ENCODE peak calls at places on chromosome 21, in nine cellular contexts. One of them, this sample, is unnamed.

GRCh38 chr21:32413697-32414578 is 1.4 kb downstream of the EVA1C start:
- DNase-seq in RWPE1: no peak
- DNase-seq in stimulated activated CD4-positive, alpha-beta T cell treated with anti-CD3 and anti-CD28 coated beads, Interleukin-4, amount 100 ng/mL, for 4 hours: no peak
- DNase-seq in activated naive CD4-positive, alpha-beta T cell treated with anti-CD3 and anti-CD28 coated beads, Interleukin-2, amount 10 ng/mL, durations not matched to agents 7 days and 5 days: no peak
- DNase-seq in ovary: peak
- DNase-seq in stimulated activated CD8-positive, alpha-beta memory T cell treated with anti-CD3 and anti-CD28 coated beads, Interleukin-7, amount 100 ng/mL, for 4 hours: no peak
- DNase-seq in naive thymus-derived CD4-positive, alpha-beta T cell: peak
- DNase-seq in neural crest cell: no peak
- DNase-seq in AG04449: no peak
- DNase-seq in this sample: peak

GRCh38 chr21:24705201-24705600 is 902.1 kb downstream of the MRPL39 start:
- DNase-seq in RWPE1: no peak
- DNase-seq in stimulated activated CD4-positive, alpha-beta T cell treated with anti-CD3 and anti-CD28 coated beads, Interleukin-4, amount 100 ng/mL, for 4 hours: no peak
- DNase-seq in activated naive CD4-positive, alpha-beta T cell treated with anti-CD3 and anti-CD28 coated beads, Interleukin-2, amount 10 ng/mL, durations not matched to agents 7 days and 5 days: no peak
- DNase-seq in ovary: no peak
- DNase-seq in stimulated activated CD8-positive, alpha-beta memory T cell treated with anti-CD3 and anti-CD28 coated beads, Interleukin-7, amount 100 ng/mL, for 4 hours: no peak
- DNase-seq in naive thymus-derived CD4-positive, alpha-beta T cell: no peak
- DNase-seq in neural crest cell: no peak
- DNase-seq in AG04449: no peak
- DNase-seq in this sample: no peak

GRCh38 chr21:17527240-17527639 is 14.4 kb downstream of the CXADR start:
- DNase-seq in RWPE1: peak
- DNase-seq in stimulated activated CD4-positive, alpha-beta T cell treated with anti-CD3 and anti-CD28 coated beads, Interleukin-4, amount 100 ng/mL, for 4 hours: no peak
- DNase-seq in activated naive CD4-positive, alpha-beta T cell treated with anti-CD3 and anti-CD28 coated beads, Interleukin-2, amount 10 ng/mL, durations not matched to agents 7 days and 5 days: no peak
- DNase-seq in ovary: no peak
- DNase-seq in stimulated activated CD8-positive, alpha-beta memory T cell treated with anti-CD3 and anti-CD28 coated beads, Interleukin-7, amount 100 ng/mL, for 4 hours: no peak
- DNase-seq in naive thymus-derived CD4-positive, alpha-beta T cell: no peak
- DNase-seq in neural crest cell: no peak
- DNase-seq in AG04449: no peak
- DNase-seq in this sample: no peak

GRCh38 chr21:46515109-46515508 is 56.4 kb downstream of the DIP2A start:
- DNase-seq in RWPE1: no peak
- DNase-seq in stimulated activated CD4-positive, alpha-beta T cell treated with anti-CD3 and anti-CD28 coated beads, Interleukin-4, amount 100 ng/mL, for 4 hours: no peak
- DNase-seq in activated naive CD4-positive, alpha-beta T cell treated with anti-CD3 and anti-CD28 coated beads, Interleukin-2, amount 10 ng/mL, durations not matched to agents 7 days and 5 days: no peak
- DNase-seq in ovary: peak
- DNase-seq in stimulated activated CD8-positive, alpha-beta memory T cell treated with anti-CD3 and anti-CD28 coated beads, Interleukin-7, amount 100 ng/mL, for 4 hours: no peak
- DNase-seq in naive thymus-derived CD4-positive, alpha-beta T cell: peak
- DNase-seq in neural crest cell: no peak
- DNase-seq in AG04449: no peak
- DNase-seq in this sample: peak

GRCh38 chr21:32021319-32022027 is 148.7 kb downstream of the HUNK start:
- DNase-seq in RWPE1: no peak
- DNase-seq in stimulated activated CD4-positive, alpha-beta T cell treated with anti-CD3 and anti-CD28 coated beads, Interleukin-4, amount 100 ng/mL, for 4 hours: no peak
- DNase-seq in activated naive CD4-positive, alpha-beta T cell treated with anti-CD3 and anti-CD28 coated beads, Interleukin-2, amount 10 ng/mL, durations not matched to agents 7 days and 5 days: no peak
- DNase-seq in ovary: no peak
- DNase-seq in stimulated activated CD8-positive, alpha-beta memory T cell treated with anti-CD3 and anti-CD28 coated beads, Interleukin-7, amount 100 ng/mL, for 4 hours: no peak
- DNase-seq in naive thymus-derived CD4-positive, alpha-beta T cell: no peak
- DNase-seq in neural crest cell: no peak
- DNase-seq in AG04449: no peak
- DNase-seq in this sample: peak

GRCh38 chr21:29658934-29659203 is 280.9 kb downstream of the GRIK1 start:
- DNase-seq in RWPE1: no peak
- DNase-seq in stimulated activated CD4-positive, alpha-beta T cell treated with anti-CD3 and anti-CD28 coated beads, Interleukin-4, amount 100 ng/mL, for 4 hours: no peak
- DNase-seq in activated naive CD4-positive, alpha-beta T cell treated with anti-CD3 and anti-CD28 coated beads, Interleukin-2, amount 10 ng/mL, durations not matched to agents 7 days and 5 days: no peak
- DNase-seq in ovary: no peak
- DNase-seq in stimulated activated CD8-positive, alpha-beta memory T cell treated with anti-CD3 and anti-CD28 coated beads, Interleukin-7, amount 100 ng/mL, for 4 hours: no peak
- DNase-seq in naive thymus-derived CD4-positive, alpha-beta T cell: no peak
- DNase-seq in neural crest cell: no peak
- DNase-seq in AG04449: no peak
- DNase-seq in this sample: no peak

GRCh38 chr21:28640326-28640725 is 352.4 kb downstream of the LTN1 start:
- DNase-seq in RWPE1: no peak
- DNase-seq in stimulated activated CD4-positive, alpha-beta T cell treated with anti-CD3 and anti-CD28 coated beads, Interleukin-4, amount 100 ng/mL, for 4 hours: no peak
- DNase-seq in activated naive CD4-positive, alpha-beta T cell treated with anti-CD3 and anti-CD28 coated beads, Interleukin-2, amount 10 ng/mL, durations not matched to agents 7 days and 5 days: no peak
- DNase-seq in ovary: no peak
- DNase-seq in stimulated activated CD8-positive, alpha-beta memory T cell treated with anti-CD3 and anti-CD28 coated beads, Interleukin-7, amount 100 ng/mL, for 4 hours: no peak
- DNase-seq in naive thymus-derived CD4-positive, alpha-beta T cell: no peak
- DNase-seq in neural crest cell: no peak
- DNase-seq in AG04449: no peak
- DNase-seq in this sample: no peak

GRCh38 chr21:16589499-16589898 is 859.7 kb downstream of the USP25 start:
- DNase-seq in RWPE1: no peak
- DNase-seq in stimulated activated CD4-positive, alpha-beta T cell treated with anti-CD3 and anti-CD28 coated beads, Interleukin-4, amount 100 ng/mL, for 4 hours: no peak
- DNase-seq in activated naive CD4-positive, alpha-beta T cell treated with anti-CD3 and anti-CD28 coated beads, Interleukin-2, amount 10 ng/mL, durations not matched to agents 7 days and 5 days: no peak
- DNase-seq in ovary: no peak
- DNase-seq in stimulated activated CD8-positive, alpha-beta memory T cell treated with anti-CD3 and anti-CD28 coated beads, Interleukin-7, amount 100 ng/mL, for 4 hours: no peak
- DNase-seq in naive thymus-derived CD4-positive, alpha-beta T cell: no peak
- DNase-seq in neural crest cell: no peak
- DNase-seq in AG04449: no peak
- DNase-seq in this sample: no peak

GRCh38 chr21:38796426-38796825 is 9.3 kb upstream of the ETS2 start:
- DNase-seq in RWPE1: no peak
- DNase-seq in stimulated activated CD4-positive, alpha-beta T cell treated with anti-CD3 and anti-CD28 coated beads, Interleukin-4, amount 100 ng/mL, for 4 hours: no peak
- DNase-seq in activated naive CD4-positive, alpha-beta T cell treated with anti-CD3 and anti-CD28 coated beads, Interleukin-2, amount 10 ng/mL, durations not matched to agents 7 days and 5 days: no peak
- DNase-seq in ovary: no peak
- DNase-seq in stimulated activated CD8-positive, alpha-beta memory T cell treated with anti-CD3 and anti-CD28 coated beads, Interleukin-7, amount 100 ng/mL, for 4 hours: no peak
- DNase-seq in naive thymus-derived CD4-positive, alpha-beta T cell: no peak
- DNase-seq in neural crest cell: no peak
- DNase-seq in AG04449: no peak
- DNase-seq in this sample: no peak

GRCh38 chr21:35993875-35994490 is 66.3 kb downstream of the SETD4 start:
- DNase-seq in RWPE1: no peak
- DNase-seq in stimulated activated CD4-positive, alpha-beta T cell treated with anti-CD3 and anti-CD28 coated beads, Interleukin-4, amount 100 ng/mL, for 4 hours: no peak
- DNase-seq in activated naive CD4-positive, alpha-beta T cell treated with anti-CD3 and anti-CD28 coated beads, Interleukin-2, amount 10 ng/mL, durations not matched to agents 7 days and 5 days: no peak
- DNase-seq in ovary: no peak
- DNase-seq in stimulated activated CD8-positive, alpha-beta memory T cell treated with anti-CD3 and anti-CD28 coated beads, Interleukin-7, amount 100 ng/mL, for 4 hours: no peak
- DNase-seq in naive thymus-derived CD4-positive, alpha-beta T cell: no peak
- DNase-seq in neural crest cell: no peak
- DNase-seq in AG04449: no peak
- DNase-seq in this sample: no peak

GRCh38 chr21:41663805-41664788 is 102.8 kb downstream of the RIPK4 start:
- DNase-seq in RWPE1: no peak
- DNase-seq in stimulated activated CD4-positive, alpha-beta T cell treated with anti-CD3 and anti-CD28 coated beads, Interleukin-4, amount 100 ng/mL, for 4 hours: no peak
- DNase-seq in activated naive CD4-positive, alpha-beta T cell treated with anti-CD3 and anti-CD28 coated beads, Interleukin-2, amount 10 ng/mL, durations not matched to agents 7 days and 5 days: no peak
- DNase-seq in ovary: no peak
- DNase-seq in stimulated activated CD8-positive, alpha-beta memory T cell treated with anti-CD3 and anti-CD28 coated beads, Interleukin-7, amount 100 ng/mL, for 4 hours: no peak
- DNase-seq in naive thymus-derived CD4-positive, alpha-beta T cell: no peak
- DNase-seq in neural crest cell: no peak
- DNase-seq in AG04449: no peak
- DNase-seq in this sample: no peak

GRCh38 chr21:41877901-41878830 is 978 bp downstream of the PRDM15 start:
- DNase-seq in RWPE1: peak
- DNase-seq in stimulated activated CD4-positive, alpha-beta T cell treated with anti-CD3 and anti-CD28 coated beads, Interleukin-4, amount 100 ng/mL, for 4 hours: peak
- DNase-seq in activated naive CD4-positive, alpha-beta T cell treated with anti-CD3 and anti-CD28 coated beads, Interleukin-2, amount 10 ng/mL, durations not matched to agents 7 days and 5 days: peak
- DNase-seq in ovary: peak
- DNase-seq in stimulated activated CD8-positive, alpha-beta memory T cell treated with anti-CD3 and anti-CD28 coated beads, Interleukin-7, amount 100 ng/mL, for 4 hours: no peak
- DNase-seq in naive thymus-derived CD4-positive, alpha-beta T cell: peak
- DNase-seq in neural crest cell: no peak
- DNase-seq in AG04449: no peak
- DNase-seq in this sample: no peak

GRCh38 chr21:45161039-45161945 is 86.9 kb downstream of the ADARB1 start:
- DNase-seq in RWPE1: no peak
- DNase-seq in stimulated activated CD4-positive, alpha-beta T cell treated with anti-CD3 and anti-CD28 coated beads, Interleukin-4, amount 100 ng/mL, for 4 hours: no peak
- DNase-seq in activated naive CD4-positive, alpha-beta T cell treated with anti-CD3 and anti-CD28 coated beads, Interleukin-2, amount 10 ng/mL, durations not matched to agents 7 days and 5 days: no peak
- DNase-seq in ovary: no peak
- DNase-seq in stimulated activated CD8-positive, alpha-beta memory T cell treated with anti-CD3 and anti-CD28 coated beads, Interleukin-7, amount 100 ng/mL, for 4 hours: no peak
- DNase-seq in naive thymus-derived CD4-positive, alpha-beta T cell: no peak
- DNase-seq in neural crest cell: no peak
- DNase-seq in AG04449: no peak
- DNase-seq in this sample: no peak

GRCh38 chr21:43659136-43660000 is at the start of the genes HSF2BP and RRP1B:
- DNase-seq in RWPE1: peak
- DNase-seq in stimulated activated CD4-positive, alpha-beta T cell treated with anti-CD3 and anti-CD28 coated beads, Interleukin-4, amount 100 ng/mL, for 4 hours: peak
- DNase-seq in activated naive CD4-positive, alpha-beta T cell treated with anti-CD3 and anti-CD28 coated beads, Interleukin-2, amount 10 ng/mL, durations not matched to agents 7 days and 5 days: peak
- DNase-seq in ovary: peak
- DNase-seq in stimulated activated CD8-positive, alpha-beta memory T cell treated with anti-CD3 and anti-CD28 coated beads, Interleukin-7, amount 100 ng/mL, for 4 hours: peak
- DNase-seq in naive thymus-derived CD4-positive, alpha-beta T cell: peak
- DNase-seq in neural crest cell: peak
- DNase-seq in AG04449: no peak
- DNase-seq in this sample: peak

GRCh38 chr21:27346041-27346448 is 379.2 kb upstream of the ADAMTS5 start:
- DNase-seq in RWPE1: no peak
- DNase-seq in stimulated activated CD4-positive, alpha-beta T cell treated with anti-CD3 and anti-CD28 coated beads, Interleukin-4, amount 100 ng/mL, for 4 hours: no peak
- DNase-seq in activated naive CD4-positive, alpha-beta T cell treated with anti-CD3 and anti-CD28 coated beads, Interleukin-2, amount 10 ng/mL, durations not matched to agents 7 days and 5 days: no peak
- DNase-seq in ovary: no peak
- DNase-seq in stimulated activated CD8-positive, alpha-beta memory T cell treated with anti-CD3 and anti-CD28 coated beads, Interleukin-7, amount 100 ng/mL, for 4 hours: no peak
- DNase-seq in naive thymus-derived CD4-positive, alpha-beta T cell: no peak
- DNase-seq in neural crest cell: no peak
- DNase-seq in AG04449: no peak
- DNase-seq in this sample: no peak

GRCh38 chr21:17554619-17555472 is 42.0 kb downstream of the CXADR start:
- DNase-seq in RWPE1: peak
- DNase-seq in stimulated activated CD4-positive, alpha-beta T cell treated with anti-CD3 and anti-CD28 coated beads, Interleukin-4, amount 100 ng/mL, for 4 hours: no peak
- DNase-seq in activated naive CD4-positive, alpha-beta T cell treated with anti-CD3 and anti-CD28 coated beads, Interleukin-2, amount 10 ng/mL, durations not matched to agents 7 days and 5 days: no peak
- DNase-seq in ovary: no peak
- DNase-seq in stimulated activated CD8-positive, alpha-beta memory T cell treated with anti-CD3 and anti-CD28 coated beads, Interleukin-7, amount 100 ng/mL, for 4 hours: no peak
- DNase-seq in naive thymus-derived CD4-positive, alpha-beta T cell: no peak
- DNase-seq in neural crest cell: no peak
- DNase-seq in AG04449: no peak
- DNase-seq in this sample: no peak

GRCh38 chr21:34806423-34806822 is 137.6 kb downstream of the CLIC6 start:
- DNase-seq in RWPE1: no peak
- DNase-seq in stimulated activated CD4-positive, alpha-beta T cell treated with anti-CD3 and anti-CD28 coated beads, Interleukin-4, amount 100 ng/mL, for 4 hours: no peak
- DNase-seq in activated naive CD4-positive, alpha-beta T cell treated with anti-CD3 and anti-CD28 coated beads, Interleukin-2, amount 10 ng/mL, durations not matched to agents 7 days and 5 days: no peak
- DNase-seq in ovary: no peak
- DNase-seq in stimulated activated CD8-positive, alpha-beta memory T cell treated with anti-CD3 and anti-CD28 coated beads, Interleukin-7, amount 100 ng/mL, for 4 hours: no peak
- DNase-seq in naive thymus-derived CD4-positive, alpha-beta T cell: no peak
- DNase-seq in neural crest cell: no peak
- DNase-seq in AG04449: no peak
- DNase-seq in this sample: no peak

GRCh38 chr21:45264919-45265515 is 22.7 kb downstream of the POFUT2 start:
- DNase-seq in RWPE1: no peak
- DNase-seq in stimulated activated CD4-positive, alpha-beta T cell treated with anti-CD3 and anti-CD28 coated beads, Interleukin-4, amount 100 ng/mL, for 4 hours: no peak
- DNase-seq in activated naive CD4-positive, alpha-beta T cell treated with anti-CD3 and anti-CD28 coated beads, Interleukin-2, amount 10 ng/mL, durations not matched to agents 7 days and 5 days: no peak
- DNase-seq in ovary: peak
- DNase-seq in stimulated activated CD8-positive, alpha-beta memory T cell treated with anti-CD3 and anti-CD28 coated beads, Interleukin-7, amount 100 ng/mL, for 4 hours: no peak
- DNase-seq in naive thymus-derived CD4-positive, alpha-beta T cell: no peak
- DNase-seq in neural crest cell: no peak
- DNase-seq in AG04449: no peak
- DNase-seq in this sample: no peak

GRCh38 chr21:36893581-36893980 is 72.9 kb downstream of the HLCS start:
- DNase-seq in RWPE1: no peak
- DNase-seq in stimulated activated CD4-positive, alpha-beta T cell treated with anti-CD3 and anti-CD28 coated beads, Interleukin-4, amount 100 ng/mL, for 4 hours: no peak
- DNase-seq in activated naive CD4-positive, alpha-beta T cell treated with anti-CD3 and anti-CD28 coated beads, Interleukin-2, amount 10 ng/mL, durations not matched to agents 7 days and 5 days: no peak
- DNase-seq in ovary: no peak
- DNase-seq in stimulated activated CD8-positive, alpha-beta memory T cell treated with anti-CD3 and anti-CD28 coated beads, Interleukin-7, amount 100 ng/mL, for 4 hours: no peak
- DNase-seq in naive thymus-derived CD4-positive, alpha-beta T cell: no peak
- DNase-seq in neural crest cell: no peak
- DNase-seq in AG04449: no peak
- DNase-seq in this sample: no peak

GRCh38 chr21:44018813-44019567 is 6.9 kb downstream of the TRAPPC10 start:
- DNase-seq in RWPE1: no peak
- DNase-seq in stimulated activated CD4-positive, alpha-beta T cell treated with anti-CD3 and anti-CD28 coated beads, Interleukin-4, amount 100 ng/mL, for 4 hours: no peak
- DNase-seq in activated naive CD4-positive, alpha-beta T cell treated with anti-CD3 and anti-CD28 coated beads, Interleukin-2, amount 10 ng/mL, durations not matched to agents 7 days and 5 days: no peak
- DNase-seq in ovary: no peak
- DNase-seq in stimulated activated CD8-positive, alpha-beta memory T cell treated with anti-CD3 and anti-CD28 coated beads, Interleukin-7, amount 100 ng/mL, for 4 hours: no peak
- DNase-seq in naive thymus-derived CD4-positive, alpha-beta T cell: no peak
- DNase-seq in neural crest cell: no peak
- DNase-seq in AG04449: no peak
- DNase-seq in this sample: no peak

GRCh38 chr21:34782666-34783365 is 114.0 kb downstream of the CLIC6 start:
- DNase-seq in RWPE1: no peak
- DNase-seq in stimulated activated CD4-positive, alpha-beta T cell treated with anti-CD3 and anti-CD28 coated beads, Interleukin-4, amount 100 ng/mL, for 4 hours: no peak
- DNase-seq in activated naive CD4-positive, alpha-beta T cell treated with anti-CD3 and anti-CD28 coated beads, Interleukin-2, amount 10 ng/mL, durations not matched to agents 7 days and 5 days: no peak
- DNase-seq in ovary: no peak
- DNase-seq in stimulated activated CD8-positive, alpha-beta memory T cell treated with anti-CD3 and anti-CD28 coated beads, Interleukin-7, amount 100 ng/mL, for 4 hours: no peak
- DNase-seq in naive thymus-derived CD4-positive, alpha-beta T cell: no peak
- DNase-seq in neural crest cell: no peak
- DNase-seq in AG04449: no peak
- DNase-seq in this sample: no peak

GRCh38 chr21:33025106-33025470 is 647 bp upstream of the OLIG2 start:
- DNase-seq in RWPE1: no peak
- DNase-seq in stimulated activated CD4-positive, alpha-beta T cell treated with anti-CD3 and anti-CD28 coated beads, Interleukin-4, amount 100 ng/mL, for 4 hours: no peak
- DNase-seq in activated naive CD4-positive, alpha-beta T cell treated with anti-CD3 and anti-CD28 coated beads, Interleukin-2, amount 10 ng/mL, durations not matched to agents 7 days and 5 days: no peak
- DNase-seq in ovary: no peak
- DNase-seq in stimulated activated CD8-positive, alpha-beta memory T cell treated with anti-CD3 and anti-CD28 coated beads, Interleukin-7, amount 100 ng/mL, for 4 hours: no peak
- DNase-seq in naive thymus-derived CD4-positive, alpha-beta T cell: no peak
- DNase-seq in neural crest cell: peak
- DNase-seq in AG04449: no peak
- DNase-seq in this sample: no peak

GRCh38 chr21:45306832-45307571 is 19.3 kb upstream of the POFUT2 start:
- DNase-seq in RWPE1: no peak
- DNase-seq in stimulated activated CD4-positive, alpha-beta T cell treated with anti-CD3 and anti-CD28 coated beads, Interleukin-4, amount 100 ng/mL, for 4 hours: no peak
- DNase-seq in activated naive CD4-positive, alpha-beta T cell treated with anti-CD3 and anti-CD28 coated beads, Interleukin-2, amount 10 ng/mL, durations not matched to agents 7 days and 5 days: no peak
- DNase-seq in ovary: peak
- DNase-seq in stimulated activated CD8-positive, alpha-beta memory T cell treated with anti-CD3 and anti-CD28 coated beads, Interleukin-7, amount 100 ng/mL, for 4 hours: no peak
- DNase-seq in naive thymus-derived CD4-positive, alpha-beta T cell: no peak
- DNase-seq in neural crest cell: peak
- DNase-seq in AG04449: no peak
- DNase-seq in this sample: peak

GRCh38 chr21:45045481-45045880 is 28.9 kb upstream of the ADARB1 start:
- DNase-seq in RWPE1: no peak
- DNase-seq in stimulated activated CD4-positive, alpha-beta T cell treated with anti-CD3 and anti-CD28 coated beads, Interleukin-4, amount 100 ng/mL, for 4 hours: no peak
- DNase-seq in activated naive CD4-positive, alpha-beta T cell treated with anti-CD3 and anti-CD28 coated beads, Interleukin-2, amount 10 ng/mL, durations not matched to agents 7 days and 5 days: no peak
- DNase-seq in ovary: no peak
- DNase-seq in stimulated activated CD8-positive, alpha-beta memory T cell treated with anti-CD3 and anti-CD28 coated beads, Interleukin-7, amount 100 ng/mL, for 4 hours: no peak
- DNase-seq in naive thymus-derived CD4-positive, alpha-beta T cell: no peak
- DNase-seq in neural crest cell: no peak
- DNase-seq in AG04449: no peak
- DNase-seq in this sample: no peak

GRCh38 chr21:35488941-35489340 is 439.8 kb upstream of the RUNX1 start:
- DNase-seq in RWPE1: peak
- DNase-seq in stimulated activated CD4-positive, alpha-beta T cell treated with anti-CD3 and anti-CD28 coated beads, Interleukin-4, amount 100 ng/mL, for 4 hours: no peak
- DNase-seq in activated naive CD4-positive, alpha-beta T cell treated with anti-CD3 and anti-CD28 coated beads, Interleukin-2, amount 10 ng/mL, durations not matched to agents 7 days and 5 days: no peak
- DNase-seq in ovary: no peak
- DNase-seq in stimulated activated CD8-positive, alpha-beta memory T cell treated with anti-CD3 and anti-CD28 coated beads, Interleukin-7, amount 100 ng/mL, for 4 hours: no peak
- DNase-seq in naive thymus-derived CD4-positive, alpha-beta T cell: no peak
- DNase-seq in neural crest cell: no peak
- DNase-seq in AG04449: no peak
- DNase-seq in this sample: no peak

GRCh38 chr21:29725025-29725736 is 214.6 kb downstream of the GRIK1 start:
- DNase-seq in RWPE1: no peak
- DNase-seq in stimulated activated CD4-positive, alpha-beta T cell treated with anti-CD3 and anti-CD28 coated beads, Interleukin-4, amount 100 ng/mL, for 4 hours: no peak
- DNase-seq in activated naive CD4-positive, alpha-beta T cell treated with anti-CD3 and anti-CD28 coated beads, Interleukin-2, amount 10 ng/mL, durations not matched to agents 7 days and 5 days: no peak
- DNase-seq in ovary: no peak
- DNase-seq in stimulated activated CD8-positive, alpha-beta memory T cell treated with anti-CD3 and anti-CD28 coated beads, Interleukin-7, amount 100 ng/mL, for 4 hours: no peak
- DNase-seq in naive thymus-derived CD4-positive, alpha-beta T cell: no peak
- DNase-seq in neural crest cell: no peak
- DNase-seq in AG04449: no peak
- DNase-seq in this sample: no peak

GRCh38 chr21:33196956-33197374 is 32.8 kb upstream of the IFNAR2 start:
- DNase-seq in RWPE1: peak
- DNase-seq in stimulated activated CD4-positive, alpha-beta T cell treated with anti-CD3 and anti-CD28 coated beads, Interleukin-4, amount 100 ng/mL, for 4 hours: peak
- DNase-seq in activated naive CD4-positive, alpha-beta T cell treated with anti-CD3 and anti-CD28 coated beads, Interleukin-2, amount 10 ng/mL, durations not matched to agents 7 days and 5 days: peak
- DNase-seq in ovary: peak
- DNase-seq in stimulated activated CD8-positive, alpha-beta memory T cell treated with anti-CD3 and anti-CD28 coated beads, Interleukin-7, amount 100 ng/mL, for 4 hours: peak
- DNase-seq in naive thymus-derived CD4-positive, alpha-beta T cell: peak
- DNase-seq in neural crest cell: peak
- DNase-seq in AG04449: no peak
- DNase-seq in this sample: peak

GRCh38 chr21:44376606-44377005 is 23.2 kb downstream of the TRPM2 start:
- DNase-seq in RWPE1: no peak
- DNase-seq in stimulated activated CD4-positive, alpha-beta T cell treated with anti-CD3 and anti-CD28 coated beads, Interleukin-4, amount 100 ng/mL, for 4 hours: no peak
- DNase-seq in activated naive CD4-positive, alpha-beta T cell treated with anti-CD3 and anti-CD28 coated beads, Interleukin-2, amount 10 ng/mL, durations not matched to agents 7 days and 5 days: no peak
- DNase-seq in ovary: no peak
- DNase-seq in stimulated activated CD8-positive, alpha-beta memory T cell treated with anti-CD3 and anti-CD28 coated beads, Interleukin-7, amount 100 ng/mL, for 4 hours: no peak
- DNase-seq in naive thymus-derived CD4-positive, alpha-beta T cell: no peak
- DNase-seq in neural crest cell: no peak
- DNase-seq in AG04449: no peak
- DNase-seq in this sample: no peak

GRCh38 chr21:45035477-45035848 is 38.9 kb upstream of the ADARB1 start:
- DNase-seq in RWPE1: no peak
- DNase-seq in stimulated activated CD4-positive, alpha-beta T cell treated with anti-CD3 and anti-CD28 coated beads, Interleukin-4, amount 100 ng/mL, for 4 hours: no peak
- DNase-seq in activated naive CD4-positive, alpha-beta T cell treated with anti-CD3 and anti-CD28 coated beads, Interleukin-2, amount 10 ng/mL, durations not matched to agents 7 days and 5 days: no peak
- DNase-seq in ovary: no peak
- DNase-seq in stimulated activated CD8-positive, alpha-beta memory T cell treated with anti-CD3 and anti-CD28 coated beads, Interleukin-7, amount 100 ng/mL, for 4 hours: no peak
- DNase-seq in naive thymus-derived CD4-positive, alpha-beta T cell: no peak
- DNase-seq in neural crest cell: no peak
- DNase-seq in AG04449: no peak
- DNase-seq in this sample: no peak

GRCh38 chr21:45054927-45055612 is 19.3 kb upstream of the ADARB1 start:
- DNase-seq in RWPE1: no peak
- DNase-seq in stimulated activated CD4-positive, alpha-beta T cell treated with anti-CD3 and anti-CD28 coated beads, Interleukin-4, amount 100 ng/mL, for 4 hours: no peak
- DNase-seq in activated naive CD4-positive, alpha-beta T cell treated with anti-CD3 and anti-CD28 coated beads, Interleukin-2, amount 10 ng/mL, durations not matched to agents 7 days and 5 days: no peak
- DNase-seq in ovary: no peak
- DNase-seq in stimulated activated CD8-positive, alpha-beta memory T cell treated with anti-CD3 and anti-CD28 coated beads, Interleukin-7, amount 100 ng/mL, for 4 hours: no peak
- DNase-seq in naive thymus-derived CD4-positive, alpha-beta T cell: no peak
- DNase-seq in neural crest cell: no peak
- DNase-seq in AG04449: no peak
- DNase-seq in this sample: peak

GRCh38 chr21:42080788-42081083 is 9.6 kb downstream of the UMODL1 start:
- DNase-seq in RWPE1: peak
- DNase-seq in stimulated activated CD4-positive, alpha-beta T cell treated with anti-CD3 and anti-CD28 coated beads, Interleukin-4, amount 100 ng/mL, for 4 hours: no peak
- DNase-seq in activated naive CD4-positive, alpha-beta T cell treated with anti-CD3 and anti-CD28 coated beads, Interleukin-2, amount 10 ng/mL, durations not matched to agents 7 days and 5 days: no peak
- DNase-seq in ovary: no peak
- DNase-seq in stimulated activated CD8-positive, alpha-beta memory T cell treated with anti-CD3 and anti-CD28 coated beads, Interleukin-7, amount 100 ng/mL, for 4 hours: no peak
- DNase-seq in naive thymus-derived CD4-positive, alpha-beta T cell: no peak
- DNase-seq in neural crest cell: no peak
- DNase-seq in AG04449: peak
- DNase-seq in this sample: no peak